ENCODE peak calls at places on chromosomes 12 and 14, in four cellular contexts. C, O, K and M are unnamed samples. For H3K4me1, the result is how much of the 10 kb centered on the place peaks cover.

GRCh38 chr12:114369088-114369487 is 36.9 kb downstream of the TBX5 start:
- ATAC-seq in K (no peak), C (no peak), O (no peak), M (peak)

GRCh38 chr12:63400318-63400717 is 249.3 kb upstream of the AVPR1A start:
- ATAC-seq in C (no peak), O (no peak), K (no peak), M (peak)

GRCh38 chr14:65103150-65103760 is 938 bp upstream of the MAX start:
- ATAC-seq in K (no peak), C (no peak), O (peak), M (no peak)

GRCh38 chr14:105065280-105066228 is at the start of gene GPR132:
- ATAC-seq in C (peak), O (peak), K (peak), M (peak)

GRCh38 chr12:49347307-49348237 is 884 bp downstream of the DNAJC22 start:
- ATAC-seq in K (peak), O (peak), C (peak), M (peak)

GRCh38 chr12:5015711-5016492 is 27.8 kb upstream of the KCNA5 start:
- ATAC-seq in O (no peak), K (peak), C (no peak), M (no peak)

GRCh38 chr12:52608826-52609630 is 7.8 kb upstream of the KRT72 start:
- ATAC-seq in C (no peak), O (no peak), K (no peak), M (no peak)

GRCh38 chr14:103360548-103360947 is 24.7 kb upstream of the MARK3 start:
- ATAC-seq in O (no peak), K (no peak), C (peak), M (no peak)

GRCh38 chr12:27608890-27609289 is 84.9 kb downstream of the PPFIBP1 start:
- ATAC-seq in K (no peak), O (no peak), C (no peak), M (no peak)

GRCh38 chr12:58564721-58565120 is 355.6 kb downstream of the LRIG3 start:
- ATAC-seq in C (no peak), K (no peak), O (no peak), M (no peak)

GRCh38 chr12:7806863-7807487 is 17.8 kb downstream of the NANOG start:
- ATAC-seq in K (peak), O (peak), C (peak), M (peak)

GRCh38 chr14:96246535-96246839 is 9.5 kb upstream of the BDKRB1 start:
- ATAC-seq in K (no peak), O (no peak), C (no peak), M (peak)

GRCh38 chr14:55513491-55513890 is 66.5 kb upstream of the KTN1 start:
- ATAC-seq in K (no peak), C (no peak), O (no peak), M (no peak)

GRCh38 chr14:34060747-34061050 is 109.8 kb upstream of the EGLN3 start:
- ATAC-seq in C (no peak), O (no peak), K (no peak), M (no peak)

GRCh38 chr14:61184117-61184516 is 97.0 kb downstream of the TMEM30B start:
- ATAC-seq in K (no peak), C (no peak), O (no peak), M (no peak)

GRCh38 chr14:97410667-97411286 is 613.6 kb downstream of the VRK1 start:
- ATAC-seq in C (no peak), K (peak), O (no peak), M (no peak)

GRCh38 chr12:96192926-96193573 is 1.1 kb upstream of the ELK3 start:
- ATAC-seq in O (no peak), C (no peak), K (no peak), M (no peak)

GRCh38 chr12:88400302-88400701 is 180.0 kb downstream of the KITLG start:
- ATAC-seq in C (no peak), O (no peak), K (no peak), M (no peak)

GRCh38 chr12:121637231-121637914 is 11.0 kb downstream of the ORAI1 start:
- ATAC-seq in O (no peak), K (peak), C (no peak), M (no peak)

GRCh38 chr14:102344485-102344884 is 18.2 kb downstream of the CINP start:
- ATAC-seq in O (peak), K (no peak), C (no peak), M (no peak)

GRCh38 chr12:123062682-123063426 is 82.4 kb downstream of the ARL6IP4 start:
- ATAC-seq in K (peak), C (no peak), O (peak), M (peak)
- TF ChIP-seq POLR2AphosphoS5 in K (no peak), C (no peak), O (no peak), M (peak)

GRCh38 chr12:94594443-94594825 is 55.9 kb downstream of the TMCC3 start:
- ATAC-seq in O (no peak), C (no peak), K (peak), M (no peak)

GRCh38 chr12:94593822-94594442 is 56.4 kb downstream of the TMCC3 start:
- ATAC-seq in C (no peak), K (peak), O (no peak), M (no peak)

GRCh38 chr12:94597268-94597667 is 53.1 kb downstream of the TMCC3 start:
- ATAC-seq in O (no peak), K (no peak), C (no peak), M (no peak)

GRCh38 chr12:94596596-94596995 is 53.8 kb downstream of the TMCC3 start:
- ATAC-seq in K (no peak), C (no peak), O (no peak), M (no peak)

GRCh38 chr12:94595152-94595551 is 55.2 kb downstream of the TMCC3 start:
- ATAC-seq in C (no peak), O (no peak), K (no peak), M (no peak)
- H3K4me1 ChIP-seq in C (under half), O (under half), K (under half), M (under half)

DNA sequence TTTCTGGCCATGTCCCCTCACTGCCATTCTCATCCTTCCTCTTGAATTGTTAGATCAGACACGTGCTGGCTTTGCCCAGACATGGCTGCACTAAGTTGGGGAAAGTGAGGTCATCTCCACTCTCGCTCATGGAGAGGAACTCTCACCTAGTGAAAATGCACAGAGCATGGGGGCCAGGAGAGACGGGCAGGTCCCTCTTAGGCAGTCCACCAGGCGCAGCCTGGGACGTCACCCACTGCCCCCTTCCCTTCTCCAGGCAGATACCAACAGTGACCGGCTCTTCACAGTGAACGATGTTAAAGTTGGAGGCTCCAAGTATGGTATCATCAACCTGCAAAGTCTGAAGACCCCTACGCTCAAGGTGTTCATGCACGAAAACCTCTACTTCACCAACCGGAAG is 19.4 kb downstream of the DCAF4 start:
- ATAC-seq in O (no peak), K (no peak), C (no peak), M (no peak)
- TF ChIP-seq POLR2AphosphoS5 in O (no peak), K (no peak), C (no peak), M (no peak)

DNA sequence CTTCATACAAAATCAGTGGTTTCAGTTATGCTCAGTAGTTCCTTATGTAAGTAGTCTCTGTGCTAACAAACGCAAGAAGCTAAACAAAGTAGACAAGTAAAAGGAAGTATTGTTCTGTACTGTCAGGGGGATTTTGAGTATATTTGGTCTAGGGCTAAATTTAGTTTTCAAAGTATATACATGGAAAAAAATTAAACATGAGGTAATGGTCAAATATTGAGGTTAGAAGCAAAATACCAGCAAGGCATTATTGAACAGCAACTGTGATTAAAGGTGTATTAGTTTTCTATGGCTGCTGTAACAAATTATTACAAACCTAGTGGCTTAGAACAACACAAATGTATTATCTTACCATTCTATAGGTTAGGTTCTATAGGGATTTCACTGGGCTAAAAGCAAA is 18.8 kb downstream of the GNG2 start:
- ATAC-seq in O (no peak), C (no peak), K (peak), M (no peak)
- H3K4me1 ChIP-seq in O (under half), C (under half), K (under half), M (under half)

GRCh38 chr12:106179086-106179485 is 40.3 kb upstream of the NUAK1 start:
- ATAC-seq in K (no peak), C (no peak), O (peak), M (peak)
- TF ChIP-seq POLR2AphosphoS5 in K (no peak), C (no peak), O (no peak), M (no peak)

GRCh38 chr14:35333347-35333730 is 41.2 kb downstream of the PSMA6 start:
- ATAC-seq in O (no peak), C (peak), K (no peak), M (no peak)

GRCh38 chr14:35335388-35336092 is 43.4 kb downstream of the PSMA6 start:
- ATAC-seq in K (no peak), O (peak), C (no peak), M (no peak)

GRCh38 chr14:35331605-35332516 is 39.7 kb downstream of the PSMA6 start:
- ATAC-seq in K (peak), O (peak), C (peak), M (no peak)

GRCh38 chr14:35332517-35333346 is 40.5 kb downstream of the PSMA6 start:
- ATAC-seq in K (peak), C (no peak), O (peak), M (no peak)

GRCh38 chr14:35333797-35334743 is 41.9 kb downstream of the PSMA6 start:
- ATAC-seq in K (no peak), C (peak), O (peak), M (no peak)
- H3K4me1 ChIP-seq in K (under half), C (half or more), O (half or more), M (under half)

DNA sequence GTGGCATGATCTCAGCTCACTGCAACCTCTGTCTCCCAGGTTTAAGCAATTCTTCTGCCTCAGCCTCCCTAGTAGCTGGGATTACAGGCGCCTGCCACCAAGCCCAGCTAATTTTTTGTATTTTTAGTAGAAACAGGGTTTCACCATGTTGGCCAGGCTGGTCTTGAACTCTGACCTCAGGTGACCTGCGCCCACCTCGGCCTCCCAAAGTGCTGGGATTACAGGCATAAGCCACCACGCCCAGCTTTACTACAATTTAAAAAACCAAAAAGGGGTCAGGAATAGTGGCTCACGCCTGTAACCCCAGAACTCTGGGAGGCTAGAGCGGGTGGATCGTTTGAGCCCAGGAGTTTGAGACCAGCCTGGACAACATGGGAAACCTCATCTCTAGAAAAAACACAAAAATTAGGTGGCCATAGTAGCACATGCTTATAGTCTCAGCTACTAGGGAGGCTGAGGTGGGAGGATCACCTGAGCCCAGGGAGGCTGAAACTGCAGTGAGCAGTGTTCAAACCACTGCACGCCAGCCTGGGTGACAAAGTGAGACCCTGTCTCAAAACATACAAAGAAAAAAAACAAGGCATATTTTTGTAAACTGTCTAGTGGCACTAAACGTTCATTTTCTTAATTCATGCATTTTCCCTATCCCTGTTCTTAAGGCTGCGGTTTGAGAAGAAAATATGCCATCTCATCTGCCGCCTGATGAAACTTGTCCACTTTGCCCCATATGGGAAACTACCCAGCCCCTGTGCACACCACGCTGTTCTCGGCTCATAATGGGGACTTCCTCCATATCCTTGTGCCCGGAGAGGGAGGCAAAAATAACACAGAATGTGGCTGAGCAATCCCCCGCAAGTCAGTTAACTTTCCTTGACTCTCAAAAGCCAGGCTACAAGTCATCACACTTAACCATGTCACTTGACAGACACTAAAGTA is 4.3 kb downstream of the RILPL2 start:
- ATAC-seq in O (no peak), C (no peak), K (peak), M (no peak)
- TF ChIP-seq POLR2AphosphoS5 in O (no peak), C (no peak), K (no peak), M (no peak)

GRCh38 chr12:109724321-109724892 is 10.8 kb downstream of the FAM222A start:
- ATAC-seq in K (no peak), C (no peak), O (no peak), M (no peak)
- H3K4me1 ChIP-seq in K (under half), C (under half), O (half or more), M (half or more)